ENCODE peak calls at places on chromosomes 7 and 10, in four cellular contexts. U is A549, G is GM12878, R is K562. J is an unnamed sample.

GRCh38 chr10:100338434-100339036 is 8.5 kb upstream of the SCD start:
- DNase-seq in U (peak), G (no peak), R (peak), J (peak)

GRCh38 chr10:114874827-114875541 is 53.4 kb downstream of the FHIP2A start:
- DNase-seq in U (no peak), G (no peak), R (peak), J (peak)

GRCh38 chr7:136998495-136998894 is 130.0 kb downstream of the CHRM2 start:
- DNase-seq in U (no peak), G (no peak), R (no peak), J (no peak)

GRCh38 chr7:96329189-96329588 is 7.3 kb upstream of the SLC25A13 start:
- DNase-seq in U (no peak), G (no peak), R (no peak), J (no peak)

GRCh38 chr10:59757966-59758365 is 4.7 kb upstream of the MRLN start:
- DNase-seq in U (no peak), G (no peak), R (no peak), J (no peak)

GRCh38 chr7:2851499-2851898 is 7.4 kb upstream of the GNA12 start:
- DNase-seq in U (no peak), G (no peak), R (no peak), J (no peak)

GRCh38 chr7:291302-292092 is 1.5 kb downstream of the FOXL3 start:
- DNase-seq in U (no peak), G (no peak), R (no peak), J (no peak)

GRCh38 chr7:47480576-47481538 is 101.1 kb downstream of the TNS3 start:
- DNase-seq in U (no peak), G (peak), R (no peak), J (no peak)

DNA sequence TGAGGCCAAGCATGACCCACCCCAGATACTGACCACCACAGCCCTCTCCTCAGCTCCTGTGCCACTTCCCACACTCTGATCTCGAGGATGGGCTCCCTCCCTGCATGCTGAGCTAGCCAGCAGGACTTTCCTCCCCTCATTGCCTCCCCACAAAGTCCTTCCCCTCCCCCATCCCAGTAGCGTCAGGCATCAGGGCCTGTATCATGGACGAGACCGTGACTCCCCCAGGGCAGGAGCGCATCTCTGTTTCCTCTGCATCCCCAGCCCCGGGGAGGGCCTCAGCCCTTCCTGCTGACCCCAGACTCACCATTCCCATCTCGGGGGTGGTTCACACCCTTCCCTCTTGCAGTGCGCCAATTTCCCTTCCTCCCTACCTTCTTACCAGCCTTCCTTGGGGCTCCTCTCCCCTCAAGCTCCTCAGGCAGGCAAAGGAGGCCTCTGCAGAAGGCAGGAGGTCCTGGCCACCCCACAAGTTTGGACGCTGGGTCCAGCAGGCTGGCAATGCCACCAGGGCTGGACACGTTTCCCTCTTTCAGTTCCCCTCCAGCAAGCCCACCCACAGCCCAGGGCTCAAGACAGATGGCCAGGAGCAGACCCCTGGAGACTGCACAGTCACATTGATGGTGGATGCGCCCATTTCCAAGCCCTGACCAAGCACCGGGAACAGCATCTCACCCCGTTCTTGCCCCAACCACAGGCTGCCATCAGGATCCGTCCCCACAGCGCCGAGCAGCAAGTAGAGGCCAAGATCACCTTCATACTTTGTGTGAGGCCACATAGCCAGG is 36.5 kb downstream of the GRID1 start:
- DNase-seq in U (no peak), G (no peak), R (no peak), J (no peak)
- TF ChIP-seq RCOR1 in U (no peak), G (no peak), R (no peak), J (no peak)

DNA sequence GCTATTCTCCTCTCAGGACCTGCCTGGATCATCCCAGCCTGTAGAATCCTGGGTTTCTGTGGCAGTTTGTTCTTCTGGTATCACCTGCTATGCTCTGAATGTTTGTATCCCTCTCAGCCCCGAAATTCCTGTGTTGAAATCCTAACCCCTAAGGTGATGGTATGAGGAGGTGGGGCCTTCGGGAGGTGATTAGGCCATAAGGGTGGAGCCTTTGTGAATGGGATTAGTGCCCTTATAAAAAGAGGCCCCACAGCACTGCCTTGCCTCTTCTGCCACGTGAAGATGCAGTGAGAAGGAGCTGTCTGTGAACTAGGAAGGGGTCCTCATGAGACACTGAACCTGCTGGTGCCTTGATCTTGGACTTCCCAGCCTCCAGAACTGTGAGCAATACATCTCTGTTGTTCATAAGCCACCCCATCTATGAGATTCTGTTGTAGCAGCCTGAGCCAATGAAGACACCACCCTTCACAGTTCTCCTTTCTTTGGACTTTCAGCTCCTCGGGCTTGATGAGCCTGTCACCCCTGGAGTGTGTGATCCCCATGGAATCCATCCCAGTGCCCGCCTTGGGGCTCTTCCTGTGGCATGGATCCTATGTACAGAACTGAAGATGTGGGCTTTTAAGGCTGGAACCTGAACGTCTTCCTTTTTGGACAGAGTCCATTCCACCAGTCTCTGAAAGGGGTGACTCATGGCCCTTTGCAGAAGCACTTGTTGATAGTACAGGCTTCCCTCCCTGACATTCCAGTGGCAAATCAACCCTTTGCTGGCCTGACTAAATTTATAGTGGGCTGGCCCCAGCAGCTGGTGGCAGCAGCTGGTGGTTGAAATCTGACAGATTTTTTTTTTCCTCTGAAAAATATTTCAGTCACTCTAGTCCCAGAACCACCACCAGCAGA is 138.0 kb downstream of the TACC2 start:
- DNase-seq in U (peak), G (no peak), R (no peak), J (no peak)
- TF ChIP-seq MAX in U (peak), G (no peak), R (no peak), J (peak)

GRCh38 chr7:54879776-54880175 is 120.8 kb upstream of the SEC61G start:
- DNase-seq in U (peak), G (no peak), R (no peak), J (no peak)

GRCh38 chr7:54880326-54880989 is 121.4 kb upstream of the SEC61G start:
- DNase-seq in U (peak), G (no peak), R (no peak), J (no peak)

GRCh38 chr7:54874804-54875203 is 115.8 kb upstream of the SEC61G start:
- DNase-seq in U (no peak), G (no peak), R (no peak), J (no peak)

GRCh38 chr7:54878339-54878738 is 119.3 kb upstream of the SEC61G start:
- DNase-seq in U (no peak), G (no peak), R (no peak), J (no peak)

DNA sequence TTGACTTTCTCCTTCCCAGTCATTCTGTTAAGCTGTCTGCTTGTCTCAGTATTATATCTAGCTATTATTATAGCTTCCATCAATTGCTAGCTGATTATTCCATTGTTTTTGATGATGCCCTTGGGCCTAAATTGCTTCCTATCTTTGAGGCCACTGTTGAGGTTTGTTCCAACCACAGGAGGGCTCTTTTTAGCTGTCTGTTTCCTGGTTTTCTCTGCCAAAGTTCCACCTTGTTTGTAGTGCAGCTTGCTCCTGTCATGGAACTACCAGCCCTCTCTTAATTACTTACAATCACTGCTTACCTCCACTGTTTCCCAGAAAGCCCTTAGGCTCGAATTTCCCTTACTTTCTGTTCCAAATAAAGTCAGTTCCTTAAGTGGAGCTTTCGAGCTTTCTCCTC is 118.7 kb upstream of the SEC61G start:
- DNase-seq in U (peak), G (no peak), R (no peak), J (no peak)
- TF ChIP-seq RCOR1 in U (no peak), G (no peak), R (no peak), J (no peak)

GRCh38 chr10:44030132-44030531 is 354.8 kb downstream of the CXCL12 start:
- DNase-seq in U (no peak), G (no peak), R (no peak), J (no peak)
- TF ChIP-seq MAX in U (no peak), G (no peak), R (no peak), J (no peak)

GRCh38 chr7:155396661-155397060 is 61.3 kb upstream of the EN2 start:
- DNase-seq in U (no peak), G (no peak), R (no peak), J (no peak)
- TF ChIP-seq RCOR1 in U (no peak), G (no peak), R (no peak), J (no peak)

J was measured in SK-N-SH.